ENCODE peak calls at places on chromosomes 12 and 14, in six cellular contexts. One of them, this sample, is unnamed.

GRCh38 chr14:102933618-102934231 is 11.3 kb downstream of the AMN start:
- DNase-seq in cardiac muscle cell: no peak
- DNase-seq in IMR-90: no peak
- DNase-seq in upper lobe of right lung: no peak
- DNase-seq in neuronal stem cell: no peak
- DNase-seq in ovary: no peak
- DNase-seq in this sample: no peak

GRCh38 chr14:32298346-32298745 is 30.8 kb upstream of the AKAP6 start:
- DNase-seq in upper lobe of right lung: no peak
- DNase-seq in cardiac muscle cell: no peak
- DNase-seq in neuronal stem cell: no peak
- DNase-seq in ovary: no peak
- DNase-seq in IMR-90: no peak
- DNase-seq in this sample: no peak

GRCh38 chr12:43816168-43816567 is 10.1 kb upstream of the TWF1 start:
- DNase-seq in IMR-90: peak; percentile 20
- DNase-seq in neuronal stem cell: no peak
- DNase-seq in upper lobe of right lung: no peak
- DNase-seq in cardiac muscle cell: no peak
- DNase-seq in ovary: no peak
- DNase-seq in this sample: no peak

GRCh38 chr12:41486718-41487117 is 298.6 kb downstream of the PDZRN4 start:
- DNase-seq in IMR-90: peak; percentile 27
- DNase-seq in cardiac muscle cell: no peak
- DNase-seq in ovary: no peak
- DNase-seq in upper lobe of right lung: no peak
- DNase-seq in neuronal stem cell: no peak
- DNase-seq in this sample: no peak

GRCh38 chr12:80553316-80553715 is 109.3 kb downstream of the PTPRQ start:
- DNase-seq in ovary: no peak
- DNase-seq in IMR-90: peak; percentile 93
- DNase-seq in neuronal stem cell: no peak
- DNase-seq in upper lobe of right lung: no peak
- DNase-seq in cardiac muscle cell: no peak
- DNase-seq in this sample: no peak

GRCh38 chr12:3320881-3321509 is 170.0 kb upstream of the PRMT8 start:
- DNase-seq in upper lobe of right lung: no peak
- DNase-seq in cardiac muscle cell: no peak
- DNase-seq in neuronal stem cell: no peak
- DNase-seq in ovary: no peak
- DNase-seq in IMR-90: no peak
- DNase-seq in this sample: no peak

GRCh38 chr12:64083285-64084210 is 138.5 kb downstream of the KICS2 start:
- DNase-seq in IMR-90: peak; percentile 95
- DNase-seq in upper lobe of right lung: no peak
- DNase-seq in ovary: peak; percentile 90
- DNase-seq in cardiac muscle cell: no peak
- DNase-seq in neuronal stem cell: no peak
- DNase-seq in this sample: peak; percentile 87

GRCh38 chr14:61196034-61196433 is 85.1 kb downstream of the TMEM30B start:
- DNase-seq in cardiac muscle cell: no peak
- DNase-seq in neuronal stem cell: no peak
- DNase-seq in upper lobe of right lung: no peak
- DNase-seq in ovary: no peak
- DNase-seq in IMR-90: no peak
- DNase-seq in this sample: no peak

GRCh38 chr14:99576304-99576703 is 27.7 kb downstream of the CCDC85C start:
- DNase-seq in neuronal stem cell: no peak
- DNase-seq in IMR-90: no peak
- DNase-seq in upper lobe of right lung: no peak
- DNase-seq in cardiac muscle cell: peak; percentile 36
- DNase-seq in ovary: no peak
- DNase-seq in this sample: no peak

GRCh38 chr12:63319386-63319785 is 168.4 kb upstream of the AVPR1A start:
- DNase-seq in upper lobe of right lung: no peak
- DNase-seq in IMR-90: no peak
- DNase-seq in neuronal stem cell: no peak
- DNase-seq in ovary: no peak
- DNase-seq in cardiac muscle cell: peak; percentile 3
- DNase-seq in this sample: no peak

GRCh38 chr12:108810636-108811035 is 46.7 kb downstream of the SSH1 start:
- DNase-seq in IMR-90: no peak
- DNase-seq in upper lobe of right lung: no peak
- DNase-seq in neuronal stem cell: no peak
- DNase-seq in ovary: no peak
- DNase-seq in cardiac muscle cell: no peak
- DNase-seq in this sample: no peak
- H3K36me3 ChIP-seq in IMR-90: peaks cover 78% of the 10 kb centered on the region
- H3K36me3 ChIP-seq in upper lobe of right lung: peaks cover 86% of the 10 kb centered on the region
- H3K36me3 ChIP-seq in neuronal stem cell: peaks cover 87% of the 10 kb centered on the region
- H3K36me3 ChIP-seq in ovary: no peaks in the 10 kb centered on the region
- H3K36me3 ChIP-seq in cardiac muscle cell: peaks cover 26% of the 10 kb centered on the region
- H3K36me3 ChIP-seq in this sample: no peaks in the 10 kb centered on the region

GRCh38 chr14:29802211-29802610 is 125.4 kb downstream of the PRKD1 start:
- DNase-seq in neuronal stem cell: no peak
- DNase-seq in cardiac muscle cell: no peak
- DNase-seq in ovary: no peak
- DNase-seq in IMR-90: no peak
- DNase-seq in upper lobe of right lung: no peak
- DNase-seq in this sample: no peak
- H3K4me1 ChIP-seq in neuronal stem cell: no peaks in the 10 kb centered on the region
- H3K4me1 ChIP-seq in cardiac muscle cell: peaks cover 3% of the 10 kb centered on the region
- H3K4me1 ChIP-seq in ovary: no peaks in the 10 kb centered on the region
- H3K4me1 ChIP-seq in IMR-90: peaks cover 2% of the 10 kb centered on the region
- H3K4me1 ChIP-seq in upper lobe of right lung: peaks cover 4% of the 10 kb centered on the region
- H3K4me1 ChIP-seq in this sample: no peaks in the 10 kb centered on the region

GRCh38 chr14:57401501-57401900 is 11.1 kb downstream of the NAA30 start:
- DNase-seq in ovary: no peak
- DNase-seq in neuronal stem cell: no peak
- DNase-seq in IMR-90: no peak
- DNase-seq in upper lobe of right lung: no peak
- DNase-seq in cardiac muscle cell: no peak
- DNase-seq in this sample: no peak
- H3K36me3 ChIP-seq in ovary: no peaks in the 10 kb centered on the region
- H3K36me3 ChIP-seq in neuronal stem cell: peaks cover 77% of the 10 kb centered on the region
- H3K36me3 ChIP-seq in IMR-90: peaks cover 14% of the 10 kb centered on the region
- H3K36me3 ChIP-seq in upper lobe of right lung: peaks cover 31% of the 10 kb centered on the region
- H3K36me3 ChIP-seq in cardiac muscle cell: peaks cover 21% of the 10 kb centered on the region
- H3K36me3 ChIP-seq in this sample: no peaks in the 10 kb centered on the region

DNA sequence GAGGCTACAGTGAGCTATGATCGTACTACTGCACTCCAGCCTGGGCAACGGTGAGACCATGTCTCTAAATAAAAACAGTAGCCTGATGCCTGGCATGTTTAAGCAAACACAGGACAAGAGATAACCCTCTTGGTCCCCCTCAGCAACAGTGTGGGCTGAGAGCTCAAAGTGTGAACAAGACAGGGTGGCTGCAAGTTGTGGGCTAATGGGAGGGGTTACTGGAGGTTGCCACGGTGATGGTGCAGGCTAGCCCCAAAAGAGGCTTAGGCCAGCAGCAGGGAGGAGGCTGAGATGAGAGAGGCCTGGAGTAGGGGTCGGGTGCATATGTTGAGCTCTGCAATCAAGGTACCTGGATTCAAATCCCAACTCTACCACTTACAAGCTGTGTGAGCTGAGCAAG is 3.4 kb upstream of the LGMN start:
- DNase-seq in cardiac muscle cell: peak; percentile 22
- DNase-seq in neuronal stem cell: no peak
- DNase-seq in ovary: no peak
- DNase-seq in IMR-90: no peak
- DNase-seq in upper lobe of right lung: no peak
- DNase-seq in this sample: no peak
- H3K4me1 ChIP-seq in cardiac muscle cell: peaks cover 11% of the 10 kb centered on the region
- H3K4me1 ChIP-seq in neuronal stem cell: no peaks in the 10 kb centered on the region
- H3K4me1 ChIP-seq in ovary: peaks cover 10% of the 10 kb centered on the region
- H3K4me1 ChIP-seq in IMR-90: no peaks in the 10 kb centered on the region
- H3K4me1 ChIP-seq in upper lobe of right lung: no peaks in the 10 kb centered on the region
- H3K4me1 ChIP-seq in this sample: no peaks in the 10 kb centered on the region

DNA sequence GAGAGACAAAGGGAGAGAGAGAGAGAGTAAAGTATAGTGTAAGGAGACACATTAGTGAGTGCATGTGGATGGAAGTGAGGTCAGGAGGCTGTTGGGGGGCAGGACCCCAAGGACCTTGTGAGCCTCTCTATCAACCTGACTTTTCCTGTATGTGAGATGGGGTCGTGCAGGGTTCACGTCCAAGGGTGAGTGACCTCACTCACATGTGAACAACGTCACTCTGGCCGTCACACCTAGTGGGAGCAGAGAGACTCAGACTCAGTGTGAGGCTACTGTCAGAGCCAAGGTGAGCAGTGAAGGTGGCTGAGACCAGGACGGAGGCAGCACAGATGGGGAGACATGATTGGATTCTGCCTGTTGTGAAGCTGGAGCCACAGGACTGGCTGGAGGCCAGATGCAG is 93.1 kb downstream of the LGMN start:
- DNase-seq in upper lobe of right lung: no peak
- DNase-seq in ovary: no peak
- DNase-seq in IMR-90: no peak
- DNase-seq in cardiac muscle cell: no peak
- DNase-seq in neuronal stem cell: no peak
- DNase-seq in this sample: no peak
- H3K36me3 ChIP-seq in upper lobe of right lung: peaks cover 12% of the 10 kb centered on the region
- H3K36me3 ChIP-seq in ovary: no peaks in the 10 kb centered on the region
- H3K36me3 ChIP-seq in IMR-90: peaks cover 43% of the 10 kb centered on the region
- H3K36me3 ChIP-seq in cardiac muscle cell: no peaks in the 10 kb centered on the region
- H3K36me3 ChIP-seq in neuronal stem cell: peaks cover 15% of the 10 kb centered on the region
- H3K36me3 ChIP-seq in this sample: no peaks in the 10 kb centered on the region

GRCh38 chr14:50041980-50042379 is 74.4 kb downstream of the VCPKMT start:
- DNase-seq in ovary: no peak
- DNase-seq in IMR-90: no peak
- DNase-seq in cardiac muscle cell: no peak
- DNase-seq in upper lobe of right lung: no peak
- DNase-seq in neuronal stem cell: no peak
- DNase-seq in this sample: no peak

GRCh38 chr14:50039734-50040400 is 76.5 kb downstream of the VCPKMT start:
- DNase-seq in cardiac muscle cell: no peak
- DNase-seq in ovary: no peak
- DNase-seq in neuronal stem cell: no peak
- DNase-seq in upper lobe of right lung: peak; percentile 80
- DNase-seq in IMR-90: no peak
- DNase-seq in this sample: no peak

GRCh38 chr14:50039120-50039517 is 77.3 kb downstream of the VCPKMT start:
- DNase-seq in ovary: no peak
- DNase-seq in cardiac muscle cell: no peak
- DNase-seq in IMR-90: no peak
- DNase-seq in neuronal stem cell: no peak
- DNase-seq in upper lobe of right lung: no peak
- DNase-seq in this sample: no peak

GRCh38 chr14:50040401-50040775 is 76.0 kb downstream of the VCPKMT start:
- DNase-seq in ovary: no peak
- DNase-seq in upper lobe of right lung: no peak
- DNase-seq in neuronal stem cell: no peak
- DNase-seq in cardiac muscle cell: no peak
- DNase-seq in IMR-90: peak; percentile 86
- DNase-seq in this sample: no peak

DNA sequence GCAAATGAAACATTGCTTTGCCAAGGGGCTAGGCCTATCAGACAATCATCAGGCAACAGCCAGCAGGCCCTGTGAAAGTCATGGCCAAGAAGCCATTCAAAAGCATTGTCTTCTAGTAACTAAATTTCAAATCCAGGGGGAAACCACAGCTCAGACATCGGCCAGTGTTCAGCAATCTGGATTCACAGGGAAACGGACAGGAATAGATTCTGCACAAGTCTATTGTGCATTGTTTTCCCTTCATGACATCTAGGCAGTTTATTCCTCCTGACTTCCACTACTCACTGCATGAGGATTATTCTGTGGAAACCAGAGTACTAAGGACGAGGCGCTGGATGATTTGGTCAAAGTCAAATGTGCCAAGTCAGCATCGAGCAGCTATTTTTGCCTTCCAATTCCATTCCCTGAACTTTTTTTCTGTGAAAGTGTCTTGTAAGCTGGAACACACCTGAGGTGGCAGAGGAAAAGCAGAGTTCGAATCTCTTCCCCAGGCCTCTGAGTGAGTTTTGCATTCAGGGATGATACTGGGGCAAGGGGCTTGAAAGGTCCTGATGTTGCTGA is 75.4 kb downstream of the VCPKMT start:
- DNase-seq in cardiac muscle cell: no peak
- DNase-seq in ovary: no peak
- DNase-seq in IMR-90: no peak
- DNase-seq in upper lobe of right lung: no peak
- DNase-seq in neuronal stem cell: no peak
- DNase-seq in this sample: no peak
- H3K4me1 ChIP-seq in cardiac muscle cell: peaks cover 3% of the 10 kb centered on the region
- H3K4me1 ChIP-seq in ovary: no peaks in the 10 kb centered on the region
- H3K4me1 ChIP-seq in IMR-90: peaks cover 34% of the 10 kb centered on the region
- H3K4me1 ChIP-seq in upper lobe of right lung: peaks cover 34% of the 10 kb centered on the region
- H3K4me1 ChIP-seq in neuronal stem cell: no peaks in the 10 kb centered on the region
- H3K4me1 ChIP-seq in this sample: peaks cover 17% of the 10 kb centered on the region

DNA sequence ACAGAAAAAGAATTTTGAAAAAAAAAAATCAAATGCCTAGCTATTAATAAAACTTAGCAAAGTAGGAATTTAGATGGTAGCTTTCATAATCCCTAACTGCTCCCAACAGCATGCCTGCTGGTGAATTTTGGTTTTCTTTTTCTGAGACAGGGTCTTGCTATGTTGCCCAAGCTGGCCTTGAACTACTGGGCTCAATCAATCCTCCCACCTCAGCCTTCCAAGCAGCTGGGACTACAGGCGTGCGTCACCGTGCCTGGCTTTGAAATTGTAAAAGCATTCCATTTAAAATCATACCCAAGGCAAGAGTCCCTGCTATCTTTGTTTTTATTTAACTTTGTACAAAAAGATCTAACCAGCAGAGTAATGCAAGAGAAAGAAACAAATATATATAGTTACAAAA is 20.7 kb downstream of the FBXO21 start:
- DNase-seq in neuronal stem cell: no peak
- DNase-seq in upper lobe of right lung: no peak
- DNase-seq in IMR-90: no peak
- DNase-seq in ovary: no peak
- DNase-seq in cardiac muscle cell: no peak
- DNase-seq in this sample: no peak
- H3K36me3 ChIP-seq in neuronal stem cell: peaks cover 97% of the 10 kb centered on the region
- H3K36me3 ChIP-seq in upper lobe of right lung: peaks cover 100% of the 10 kb centered on the region
- H3K36me3 ChIP-seq in IMR-90: peaks cover 63% of the 10 kb centered on the region
- H3K36me3 ChIP-seq in ovary: no peaks in the 10 kb centered on the region
- H3K36me3 ChIP-seq in cardiac muscle cell: peaks cover 77% of the 10 kb centered on the region
- H3K36me3 ChIP-seq in this sample: peaks cover 7% of the 10 kb centered on the region

GRCh38 chr12:27272375-27273028 is 28.4 kb downstream of the STK38L start:
- DNase-seq in ovary: no peak
- DNase-seq in upper lobe of right lung: no peak
- DNase-seq in neuronal stem cell: no peak
- DNase-seq in IMR-90: no peak
- DNase-seq in cardiac muscle cell: peak; percentile 17
- DNase-seq in this sample: no peak
- H3K4me1 ChIP-seq in ovary: peaks cover 8% of the 10 kb centered on the region
- H3K4me1 ChIP-seq in upper lobe of right lung: peaks cover 13% of the 10 kb centered on the region
- H3K4me1 ChIP-seq in neuronal stem cell: peaks cover 15% of the 10 kb centered on the region
- H3K4me1 ChIP-seq in IMR-90: peaks cover 6% of the 10 kb centered on the region
- H3K4me1 ChIP-seq in cardiac muscle cell: peaks cover 15% of the 10 kb centered on the region
- H3K4me1 ChIP-seq in this sample: peaks cover 18% of the 10 kb centered on the region

This sample was measured in colonic mucosa.